ENCODE peak calls at places on chromosomes 7 and 10, in four cellular contexts. V is K562, J is IMR-90, F is GM12878. W is an unnamed sample.

GRCh38 chr7:137135654-137136350 is 207.7 kb downstream of the PTN start:
- DNase-seq in V (no peak), J (peak), F (no peak), W (no peak)

GRCh38 chr7:128962837-128963236 is 25.1 kb downstream of the IRF5 start:
- DNase-seq in V (no peak), J (no peak), F (no peak), W (no peak)

GRCh38 chr10:79322616-79323566 is 24.4 kb upstream of the PPIF start:
- DNase-seq in V (no peak), J (peak), F (peak), W (no peak)

GRCh38 chr7:106681815-106682495 is 21.0 kb upstream of the CCDC71L start:
- DNase-seq in V (no peak), J (peak), F (no peak), W (peak)

GRCh38 chr10:51244739-51245138 is 170.5 kb downstream of the PRKG1 start:
- DNase-seq in V (no peak), J (peak), F (no peak), W (no peak)

GRCh38 chr7:138865843-138866242 is 67.8 kb upstream of the ATP6V0A4 start:
- DNase-seq in V (peak), J (no peak), F (peak), W (no peak)

GRCh38 chr10:73874267-73875138 is at the start of gene CAMK2G:
- DNase-seq in V (peak), J (peak), F (no peak), W (peak)

GRCh38 chr7:155221547-155221946 is 76.1 kb upstream of the INSIG1 start:
- DNase-seq in V (no peak), J (no peak), F (no peak), W (no peak)

GRCh38 chr7:20558963-20559716 is 56.3 kb upstream of the ABCB5 start:
- DNase-seq in V (no peak), J (no peak), F (no peak), W (no peak)

DNA sequence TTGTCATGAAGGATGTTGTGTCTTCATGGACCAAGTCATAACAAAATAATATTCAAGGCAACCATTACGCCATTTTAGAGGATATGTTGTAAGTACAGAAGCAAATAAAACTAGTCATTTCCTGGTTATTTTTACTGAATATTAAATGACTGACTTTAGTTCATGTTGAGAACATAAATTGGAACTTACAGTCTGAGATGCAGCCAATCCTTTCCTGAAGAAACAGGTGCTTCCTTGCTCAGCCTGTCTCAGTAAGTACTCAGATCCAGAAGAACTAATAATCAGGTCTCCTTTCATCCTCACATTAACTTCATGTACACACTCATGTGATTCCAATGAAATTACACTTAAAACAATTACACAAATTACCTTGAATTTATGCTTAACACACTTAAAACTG is 12.3 kb downstream of the SEMA3A start:
- DNase-seq in V (no peak), J (peak), F (no peak), W (no peak)
- TF ChIP-seq RCOR1 in V (no peak), J (no peak), F (no peak), W (no peak)

GRCh38 chr10:1297566-1298301 is 241.5 kb downstream of the WDR37 start:
- DNase-seq in V (no peak), J (no peak), F (no peak), W (no peak)
- TF ChIP-seq CEBPB in V (no peak), J (no peak), F (no peak), W (no peak)

GRCh38 chr7:122307228-122307619 is 2.7 kb upstream of the FEZF1 start:
- DNase-seq in V (no peak), J (no peak), F (no peak), W (no peak)

GRCh38 chr7:122304996-122305421 is 459 bp upstream of the FEZF1 start:
- DNase-seq in V (no peak), J (no peak), F (no peak), W (no peak)

GRCh38 chr7:122304604-122304975 is at the start of gene FEZF1:
- DNase-seq in V (no peak), J (no peak), F (no peak), W (no peak)

GRCh38 chr7:122305475-122306319 is 1.1 kb upstream of the FEZF1 start:
- DNase-seq in V (no peak), J (no peak), F (no peak), W (peak)

GRCh38 chr7:122306320-122307227 is 2.0 kb upstream of the FEZF1 start:
- DNase-seq in V (no peak), J (no peak), F (no peak), W (no peak)
- H3K4me2 ChIP-seq in V (no peak), J (no peak), F (no peak), W (no peak)

GRCh38 chr7:105256621-105257283 is 132.0 kb downstream of the SRPK2 start:
- DNase-seq in V (no peak), J (no peak), F (no peak), W (no peak)

GRCh38 chr7:105261689-105262088 is 127.0 kb downstream of the SRPK2 start:
- DNase-seq in V (no peak), J (peak), F (no peak), W (no peak)

DNA sequence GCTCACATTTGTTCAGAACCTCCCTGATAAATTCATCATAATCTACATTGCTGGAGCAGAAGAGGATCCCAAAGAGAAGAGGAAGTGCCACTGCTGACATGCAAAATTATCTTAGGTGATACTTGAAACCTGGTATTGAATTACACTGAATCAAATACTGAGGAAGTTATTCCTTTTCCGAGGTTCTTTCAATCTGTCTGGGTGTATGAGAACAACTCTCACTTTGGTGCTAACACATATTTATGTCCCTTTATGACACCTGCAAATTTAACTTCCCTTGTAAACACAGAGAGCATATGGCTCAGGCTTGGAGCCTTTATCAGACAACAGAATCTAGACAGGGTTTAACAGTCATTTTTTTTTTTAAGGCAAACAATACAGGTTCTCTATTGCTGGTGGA is 131.4 kb downstream of the SRPK2 start:
- DNase-seq in V (no peak), J (no peak), F (no peak), W (no peak)
- TF ChIP-seq RCOR1 in V (peak), J (no peak), F (no peak), W (no peak)

DNA sequence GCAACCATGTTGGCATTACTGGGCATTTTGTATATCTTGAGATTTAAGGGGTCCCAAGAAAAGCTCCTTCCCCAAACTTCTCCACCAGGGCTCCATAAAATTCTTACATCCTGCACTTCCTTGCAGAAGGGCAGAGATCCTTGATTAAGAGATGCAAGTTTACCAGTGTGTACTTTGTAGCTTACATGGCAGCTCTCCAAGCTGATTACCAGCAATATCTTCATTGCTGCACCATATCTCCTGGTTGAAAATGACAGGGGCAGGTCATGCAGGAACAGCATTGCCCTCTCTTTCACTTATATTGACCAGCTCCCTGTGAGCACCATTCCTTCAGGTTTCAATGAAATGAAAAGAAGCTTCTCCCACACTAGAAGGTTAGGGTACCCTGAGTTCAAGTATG is 184.6 kb upstream of the PHYHIPL start:
- DNase-seq in V (no peak), J (no peak), F (no peak), W (no peak)
- TF ChIP-seq CEBPB in V (no peak), J (no peak), F (no peak), W (no peak)

GRCh38 chr7:151045967-151046366 is 2.4 kb upstream of the ASIC3 start:
- DNase-seq in V (no peak), J (no peak), F (no peak), W (no peak)

GRCh38 chr7:151048911-151049463 is 656 bp downstream of the ASIC3 start:
- DNase-seq in V (peak), J (no peak), F (no peak), W (no peak)

GRCh38 chr7:151045262-151045661 is 3.1 kb upstream of the ASIC3 start:
- DNase-seq in V (no peak), J (no peak), F (no peak), W (no peak)

GRCh38 chr7:151047979-151048763 is at the start of gene ASIC3:
- DNase-seq in V (peak), J (no peak), F (no peak), W (no peak)

GRCh38 chr7:151046603-151047573 is 1.4 kb upstream of the ASIC3 start:
- DNase-seq in V (peak), J (peak), F (no peak), W (no peak)
- H3K4me2 ChIP-seq in V (no peak), J (peak), F (no peak), W (no peak)

GRCh38 chr10:47183726-47184084 is 116.3 kb upstream of the GDF10 start:
- DNase-seq in V (no peak), J (no peak), F (no peak), W (no peak)

GRCh38 chr10:47184273-47184672 is 115.7 kb upstream of the GDF10 start:
- DNase-seq in V (no peak), J (no peak), F (no peak), W (no peak)

GRCh38 chr10:47186941-47187340 is 113.1 kb upstream of the GDF10 start:
- DNase-seq in V (no peak), J (no peak), F (no peak), W (no peak)

GRCh38 chr10:47182934-47183725 is 116.9 kb upstream of the GDF10 start:
- DNase-seq in V (no peak), J (no peak), F (no peak), W (no peak)

DNA sequence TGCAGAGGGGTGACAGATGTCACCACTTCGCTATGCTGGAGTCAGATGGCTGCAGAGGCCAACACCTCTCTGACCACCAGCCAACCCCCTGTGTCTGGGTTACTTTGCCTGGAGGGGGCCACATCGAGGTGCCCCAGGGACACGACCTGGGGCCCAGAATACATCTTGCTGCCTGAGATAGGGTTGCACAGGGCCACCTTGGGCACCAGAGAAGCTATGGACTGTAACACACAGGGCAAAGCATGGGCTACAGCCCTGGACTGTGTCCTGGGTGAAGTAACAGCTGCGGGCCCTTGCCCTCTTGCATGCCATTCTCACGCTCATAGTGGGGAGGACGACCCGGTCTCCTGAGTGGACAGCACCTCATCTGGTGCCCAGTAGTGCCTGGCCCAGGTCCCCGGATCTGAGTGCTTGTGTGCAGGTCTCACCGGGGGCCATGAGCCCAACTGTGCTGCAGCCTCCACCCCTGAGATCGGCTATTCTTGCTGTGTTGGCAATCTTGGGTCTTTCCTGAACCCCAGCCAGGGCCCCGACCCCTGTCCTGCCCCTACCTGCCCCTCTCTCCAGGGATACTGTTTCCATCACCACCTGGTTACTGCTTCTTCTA is 115.2 kb upstream of the GDF10 start:
- DNase-seq in V (no peak), J (no peak), F (no peak), W (no peak)
- TF ChIP-seq RCOR1 in V (no peak), J (no peak), F (no peak), W (no peak)

GRCh38 chr7:45720989-45721388 is 146.8 kb downstream of the ADCY1 start:
- DNase-seq in V (no peak), J (no peak), F (no peak), W (no peak)

GRCh38 chr7:45716380-45717203 is 142.4 kb downstream of the ADCY1 start:
- DNase-seq in V (no peak), J (no peak), F (no peak), W (no peak)

GRCh38 chr7:45715471-45716352 is 141.5 kb downstream of the ADCY1 start:
- DNase-seq in V (no peak), J (no peak), F (no peak), W (no peak)

GRCh38 chr7:45717537-45718235 is 143.5 kb downstream of the ADCY1 start:
- DNase-seq in V (no peak), J (no peak), F (no peak), W (no peak)

DNA sequence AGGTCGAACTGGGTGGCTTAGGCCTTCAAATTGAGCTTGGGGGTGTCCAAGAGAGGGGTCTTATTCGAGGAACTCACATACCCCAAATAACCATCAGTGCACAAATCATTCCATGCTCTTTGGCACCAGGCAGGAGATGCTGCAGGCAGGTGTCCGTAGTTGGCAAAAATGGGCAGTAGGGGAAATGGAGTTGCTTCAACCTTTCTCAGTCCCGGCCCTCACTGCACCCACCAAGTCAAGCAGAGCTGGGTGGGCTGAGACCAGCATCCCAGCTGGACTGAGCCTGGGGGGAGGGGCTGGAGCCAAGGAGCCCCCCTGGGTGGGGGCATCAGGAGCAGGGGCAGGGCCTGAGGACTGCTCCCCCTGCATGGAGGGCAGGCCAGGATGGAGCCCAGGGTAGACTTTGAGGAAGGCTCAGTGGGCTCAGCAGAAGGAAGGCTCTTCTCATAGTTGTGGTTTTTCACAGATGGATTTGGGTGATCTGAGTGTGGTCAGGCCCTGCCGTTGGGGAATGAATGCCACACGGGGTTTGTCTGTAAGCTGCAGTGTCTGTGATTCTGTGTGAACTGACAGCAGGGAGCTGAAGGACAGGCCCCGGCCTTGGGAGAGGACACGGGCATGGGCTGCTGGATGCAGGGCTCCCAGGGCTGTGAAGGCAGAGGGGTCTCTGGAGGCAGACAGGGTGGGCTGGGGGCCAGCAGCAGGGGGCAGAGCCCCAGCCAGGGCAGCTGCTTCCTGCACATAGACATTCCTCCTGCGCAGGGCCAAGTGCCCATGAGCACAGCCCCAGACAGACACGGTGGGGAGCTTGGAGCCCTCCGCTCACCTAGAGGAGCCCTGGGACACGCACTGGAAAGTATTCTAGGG is 144.5 kb downstream of the ADCY1 start:
- DNase-seq in V (no peak), J (peak), F (no peak), W (no peak)
- TF ChIP-seq CEBPB in V (no peak), J (no peak), F (no peak), W (no peak)

GRCh38 chr10:8575551-8576100 is 521.1 kb downstream of the GATA3 start:
- DNase-seq in V (no peak), J (no peak), F (no peak), W (no peak)
- H3K4me2 ChIP-seq in V (no peak), J (no peak), F (no peak), W (no peak)